ENCODE peak calls at places on chromosome 21, in six cellular contexts. D is A549, P is left ventricle myocardium inferior, F is ovary, Z is aorta, M is adipocyte. I is an unnamed sample.

GRCh38 chr21:33419538-33420123 is 16.4 kb downstream of the IFNGR2 start:
- DNase-seq in F (no peak), D (no peak), M (peak), P (no peak), Z (peak), I (peak)

GRCh38 chr21:30227633-30228404 is 11.9 kb upstream of the CLDN8 start:
- DNase-seq in M (peak), F (peak), Z (no peak), P (no peak), D (no peak), I (peak)

GRCh38 chr21:27365394-27365793 is 398.5 kb upstream of the ADAMTS5 start:
- DNase-seq in M (no peak), P (no peak), D (no peak), Z (no peak), F (no peak), I (no peak)

GRCh38 chr21:38352536-38353219 is 95.9 kb downstream of the KCNJ15 start:
- DNase-seq in F (no peak), P (peak), D (peak), M (peak), Z (peak), I (peak)

GRCh38 chr21:38315155-38315554 is 58.4 kb downstream of the KCNJ15 start:
- DNase-seq in P (no peak), M (no peak), D (no peak), Z (no peak), F (no peak), I (no peak)

GRCh38 chr21:23131177-23131576 is 2133.0 kb downstream of the NCAM2 start:
- DNase-seq in Z (no peak), D (no peak), P (no peak), M (no peak), F (no peak), I (no peak)

GRCh38 chr21:32965281-32965680 is 60.5 kb upstream of the OLIG2 start:
- DNase-seq in P (no peak), M (no peak), F (no peak), Z (no peak), D (no peak), I (no peak)

GRCh38 chr21:38797470-38797869 is 8.3 kb upstream of the ETS2 start:
- DNase-seq in Z (no peak), M (peak), D (peak), F (no peak), P (no peak), I (no peak)

GRCh38 chr21:39452207-39452964 is 616 bp downstream of the SH3BGR start:
- DNase-seq in M (peak), P (no peak), Z (no peak), D (no peak), F (no peak), I (no peak)

GRCh38 chr21:40143822-40144525 is 276.7 kb downstream of the PCP4 start:
- DNase-seq in Z (peak), M (peak), D (no peak), F (no peak), P (peak), I (no peak)

GRCh38 chr21:42109473-42109872 is 38.4 kb downstream of the UMODL1 start:
- DNase-seq in P (no peak), M (no peak), F (no peak), Z (no peak), D (no peak), I (no peak)

GRCh38 chr21:26881504-26882228 is 36.5 kb upstream of the ADAMTS1 start:
- DNase-seq in D (no peak), P (no peak), Z (no peak), M (peak), F (no peak), I (no peak)

GRCh38 chr21:41633627-41634026 is 125.7 kb upstream of the TMPRSS2 start:
- DNase-seq in D (no peak), P (no peak), M (no peak), F (no peak), Z (no peak), I (no peak)

GRCh38 chr21:33368124-33368523 is 35.1 kb upstream of the IFNGR2 start:
- DNase-seq in F (no peak), Z (no peak), M (no peak), P (no peak), D (no peak), I (no peak)

GRCh38 chr21:29514652-29515247 is 216.0 kb downstream of the BACH1 start:
- DNase-seq in Z (no peak), M (no peak), P (no peak), D (no peak), F (no peak), I (no peak)

GRCh38 chr21:29258626-29259335 is 39.9 kb upstream of the BACH1 start:
- DNase-seq in P (no peak), F (no peak), M (peak), D (no peak), Z (no peak), I (no peak)

GRCh38 chr21:28971171-28971570 is 21.5 kb downstream of the LTN1 start:
- DNase-seq in M (peak), D (no peak), F (no peak), P (no peak), Z (no peak), I (no peak)

GRCh38 chr21:26769613-26770188 is 75.5 kb downstream of the ADAMTS1 start:
- DNase-seq in Z (no peak), F (no peak), D (no peak), M (peak), P (no peak), I (no peak)

GRCh38 chr21:14270631-14271030 is 54.7 kb downstream of the RBM11 start:
- DNase-seq in P (no peak), Z (no peak), D (no peak), F (no peak), M (no peak), I (no peak)

GRCh38 chr21:42578761-42579415 is 65.2 kb downstream of the SLC37A1 start:
- DNase-seq in Z (peak), M (no peak), F (no peak), P (no peak), D (no peak), I (peak)

GRCh38 chr21:26385721-26386120 is 187.4 kb downstream of the CYYR1 start:
- DNase-seq in Z (no peak), D (no peak), P (no peak), M (peak), F (no peak), I (no peak)

GRCh38 chr21:28884481-28884880 is 108.2 kb downstream of the LTN1 start:
- DNase-seq in M (no peak), P (no peak), F (no peak), Z (no peak), D (no peak), I (no peak)

GRCh38 chr21:28421716-28422480 is 570.8 kb downstream of the LTN1 start:
- DNase-seq in D (no peak), F (no peak), Z (no peak), M (peak), P (no peak), I (peak)

GRCh38 chr21:22597660-22598255 is 1599.5 kb downstream of the NCAM2 start:
- DNase-seq in P (no peak), Z (no peak), M (no peak), F (no peak), D (no peak), I (no peak)

GRCh38 chr21:27817902-27818623 is 851.2 kb upstream of the ADAMTS5 start:
- DNase-seq in F (no peak), D (no peak), P (no peak), Z (no peak), M (peak), I (no peak)

GRCh38 chr21:33185852-33186251 is 43.9 kb upstream of the IFNAR2 start:
- DNase-seq in P (no peak), Z (no peak), D (no peak), F (no peak), M (no peak), I (no peak)

GRCh38 chr21:41933259-41934079 is 20.3 kb downstream of the C2CD2 start:
- DNase-seq in P (no peak), F (no peak), Z (no peak), D (no peak), M (no peak), I (no peak)

GRCh38 chr21:33951276-33952178 is 35.9 kb upstream of the ATP5PO start:
- DNase-seq in Z (no peak), M (peak), D (no peak), P (no peak), F (no peak), I (no peak)

GRCh38 chr21:24025101-24025500 is 1582.2 kb downstream of the MRPL39 start:
- DNase-seq in D (no peak), Z (no peak), M (peak), P (no peak), F (no peak), I (no peak)

GRCh38 chr21:41228492-41228891 is 60.5 kb downstream of the BACE2 start:
- DNase-seq in D (no peak), P (no peak), F (no peak), Z (no peak), M (no peak), I (no peak)

GRCh38 chr21:41582866-41583265 is 74.9 kb upstream of the TMPRSS2 start:
- DNase-seq in Z (no peak), D (no peak), F (no peak), P (no peak), M (no peak), I (no peak)

GRCh38 chr21:30189763-30190162 is 23.2 kb upstream of the CLDN17 start:
- DNase-seq in F (no peak), M (no peak), Z (no peak), P (no peak), D (no peak), I (no peak)

GRCh38 chr21:38267991-38268858 is 11.4 kb downstream of the KCNJ15 start:
- DNase-seq in D (no peak), P (no peak), Z (no peak), F (no peak), M (peak), I (no peak)

GRCh38 chr21:33514234-33514633 is 22.7 kb upstream of the DNAJC28 start:
- DNase-seq in M (peak), F (no peak), D (no peak), P (no peak), Z (no peak), I (no peak)

GRCh38 chr21:26918318-26919065 is 48.4 kb downstream of the ADAMTS5 start:
- DNase-seq in D (no peak), P (no peak), M (peak), F (no peak), Z (no peak), I (no peak)

GRCh38 chr21:41961282-41961701 is 7.5 kb upstream of the C2CD2 start:
- DNase-seq in D (no peak), P (no peak), Z (no peak), M (no peak), F (no peak), I (no peak)

GRCh38 chr21:17495680-17496079 is 17.2 kb upstream of the CXADR start:
- DNase-seq in F (no peak), M (no peak), D (no peak), Z (no peak), P (no peak), I (no peak)

GRCh38 chr21:38833122-38833521 is 27.4 kb downstream of the ETS2 start:
- DNase-seq in P (no peak), Z (no peak), D (no peak), M (no peak), F (no peak), I (no peak)

GRCh38 chr21:33386222-33386784 is 16.9 kb upstream of the IFNGR2 start:
- DNase-seq in M (no peak), Z (no peak), D (no peak), P (no peak), F (no peak), I (no peak)

DNA sequence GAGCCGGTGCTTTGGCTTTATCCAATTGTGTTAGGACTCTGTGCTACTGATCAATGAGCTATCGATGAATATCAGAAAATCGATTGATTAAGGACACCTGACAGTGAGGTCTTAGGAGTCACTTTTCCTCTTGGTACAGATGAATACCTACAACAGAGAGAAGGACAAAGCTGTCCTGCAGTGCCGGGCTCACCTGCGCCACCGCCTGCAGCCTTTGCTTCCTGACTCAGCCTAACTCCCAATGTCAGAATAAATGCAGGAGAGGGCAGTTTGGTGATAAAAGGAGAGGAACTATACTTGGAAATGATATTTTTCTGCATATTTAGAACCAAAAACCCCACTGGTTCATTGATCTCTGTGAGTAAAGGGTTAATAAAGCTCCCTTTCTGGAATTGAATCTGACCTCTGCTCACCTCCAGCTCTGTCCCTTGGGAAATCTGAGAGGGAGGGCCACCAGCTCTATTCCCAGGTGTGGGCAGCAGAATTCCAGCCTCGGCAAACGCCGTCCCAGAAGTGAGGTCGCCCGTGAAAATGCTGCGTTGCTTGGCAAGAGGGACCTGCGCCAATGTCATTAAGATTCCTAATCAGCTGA is 39.3 kb downstream of the POFUT2 start:
- DNase-seq in D (no peak), M (no peak), Z (no peak), F (no peak), P (no peak), I (no peak)
- H3K4me3 ChIP-seq in D (no peak), M (peak), Z (no peak), F (peak), P (peak), I (peak)

DNA sequence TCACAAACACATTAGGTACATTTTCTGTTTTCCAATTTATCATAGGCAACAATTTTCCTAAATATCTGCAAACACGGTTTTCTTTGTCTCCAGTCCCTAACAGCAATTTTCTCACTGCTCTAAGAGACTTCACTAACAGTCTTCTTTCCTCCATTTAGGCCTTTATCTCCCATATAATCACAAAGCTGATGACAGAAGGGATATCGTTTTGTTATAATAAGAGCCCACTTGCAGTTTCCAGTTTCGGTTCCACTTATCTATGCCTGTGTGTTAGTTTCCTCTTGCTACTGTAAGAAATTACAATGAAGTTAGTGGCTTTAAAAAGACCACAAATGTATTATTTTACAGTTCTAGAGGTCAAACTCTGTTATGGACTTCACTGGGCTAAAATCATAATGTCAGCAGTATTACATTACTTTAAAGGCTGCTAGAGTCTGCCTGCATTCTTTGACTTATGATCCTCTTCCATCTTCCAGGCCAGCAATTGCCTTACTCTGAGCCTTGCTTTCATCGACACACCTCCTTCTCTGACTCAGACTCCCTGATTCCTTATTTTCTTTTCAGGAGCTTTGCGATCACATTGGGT is 549.3 kb downstream of the NCAM2 start:
- DNase-seq in M (no peak), Z (no peak), D (no peak), F (no peak), P (no peak), I (no peak)
- H3K4me3 ChIP-seq in M (no peak), Z (no peak), D (no peak), F (no peak), P (no peak), I (no peak)

DNA sequence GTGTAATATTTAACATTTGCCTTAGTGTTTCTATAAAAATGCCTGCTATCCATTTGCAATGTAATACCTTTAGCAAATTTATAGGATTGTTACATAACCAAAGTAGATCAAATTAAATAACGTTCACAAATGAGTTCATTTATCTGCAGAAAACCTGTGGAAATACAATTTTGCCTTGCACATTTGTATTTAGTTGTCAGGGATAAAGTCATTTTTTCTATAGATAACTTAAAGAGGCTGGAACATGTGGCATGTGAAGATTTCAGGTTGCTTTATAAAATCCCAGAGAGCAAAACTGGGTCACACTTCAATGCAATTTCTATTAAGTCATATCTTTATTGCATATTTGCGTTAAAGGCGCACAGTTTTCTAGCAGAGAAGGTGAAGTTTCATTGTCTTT is 342.4 kb downstream of the USP25 start:
- DNase-seq in D (no peak), F (no peak), M (no peak), Z (no peak), P (no peak), I (no peak)
- H3K4me3 ChIP-seq in D (no peak), F (peak), M (peak), Z (no peak), P (no peak), I (no peak)

DNA sequence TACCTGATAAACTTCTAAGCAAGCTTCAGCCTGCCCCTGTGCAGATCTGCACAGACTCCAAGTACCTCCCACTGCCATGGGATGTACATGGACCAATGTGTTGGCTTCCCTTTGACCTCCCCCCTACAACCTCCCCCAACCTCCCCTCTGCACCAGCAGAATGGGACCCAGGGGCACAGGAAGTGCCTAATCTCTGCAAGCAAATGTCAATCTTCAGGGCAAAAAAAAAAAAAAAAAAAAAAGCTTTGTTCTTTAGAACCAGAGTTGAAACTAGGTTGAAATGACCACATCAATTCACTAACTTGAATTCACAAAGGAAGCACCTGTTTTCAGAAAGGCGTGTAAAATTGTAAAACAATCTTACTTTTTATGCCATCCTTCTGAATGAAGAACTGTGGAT is 53.9 kb upstream of the TIAM1 start:
- DNase-seq in M (no peak), Z (no peak), D (no peak), P (no peak), F (no peak), I (peak)
- H3K4me3 ChIP-seq in M (no peak), Z (no peak), D (no peak), P (no peak), F (no peak), I (no peak)

GRCh38 chr21:34996304-34997081 is 52.6 kb downstream of the RUNX1 start:
- DNase-seq in F (peak), M (peak), Z (no peak), P (no peak), D (no peak), I (peak)
- H3K4me3 ChIP-seq in F (no peak), M (peak), Z (no peak), P (no peak), D (no peak), I (no peak)

GRCh38 chr21:36756527-36756926 is 57.6 kb downstream of the SIM2 start:
- DNase-seq in P (no peak), F (no peak), Z (no peak), M (no peak), D (no peak), I (no peak)

GRCh38 chr21:36754241-36754881 is 55.4 kb downstream of the SIM2 start:
- DNase-seq in P (no peak), Z (no peak), F (no peak), D (no peak), M (no peak), I (no peak)

GRCh38 chr21:36751383-36751782 is 52.5 kb downstream of the SIM2 start:
- DNase-seq in P (no peak), F (no peak), D (no peak), M (no peak), Z (no peak), I (no peak)

GRCh38 chr21:36750579-36750959 is 51.7 kb downstream of the SIM2 start:
- DNase-seq in M (no peak), D (no peak), F (no peak), Z (no peak), P (no peak), I (no peak)

GRCh38 chr21:36753556-36753955 is 54.6 kb downstream of the SIM2 start:
- DNase-seq in P (no peak), F (no peak), M (peak), Z (no peak), D (no peak), I (no peak)
- H3K4me3 ChIP-seq in P (peak), F (no peak), M (no peak), Z (no peak), D (no peak), I (no peak)